ENCODE peak calls at places on chromosome 14, in eight cellular contexts. One of them, this sample, is unnamed.

GRCh38 chr14:50383618-50384225 is 13.0 kb downstream of the CDKL1 start:
- DNase-seq in pons: no peak
- DNase-seq in NCI-H1092 treated with DMSO at 0.1 percent for 48 hours: no peak
- DNase-seq in activated naive CD4-positive, alpha-beta T cell treated with anti-CD3 and anti-CD28 coated beads, Interleukin-2, amount 10 ng/mL, durations not matched to agents 7 days and 5 days: no peak
- DNase-seq in cardiac muscle cell: peak
- DNase-seq in cardiac fibroblast: peak
- DNase-seq in GM03348: no peak
- DNase-seq in GM12865: no peak
- DNase-seq in this sample: no peak

GRCh38 chr14:75273272-75274044 is 5.2 kb upstream of the FOS start:
- DNase-seq in activated naive CD4-positive, alpha-beta T cell treated with anti-CD3 and anti-CD28 coated beads, Interleukin-2, amount 10 ng/mL, durations not matched to agents 7 days and 5 days: no peak
- DNase-seq in cardiac muscle cell: peak
- DNase-seq in cardiac fibroblast: peak
- DNase-seq in NCI-H1092 treated with DMSO at 0.1 percent for 48 hours: no peak
- DNase-seq in GM12865: no peak
- DNase-seq in GM03348: peak
- DNase-seq in pons: no peak
- DNase-seq in this sample: peak

GRCh38 chr14:94129111-94129757 is at the start of gene IFI27L2:
- DNase-seq in cardiac muscle cell: peak
- DNase-seq in pons: peak
- DNase-seq in activated naive CD4-positive, alpha-beta T cell treated with anti-CD3 and anti-CD28 coated beads, Interleukin-2, amount 10 ng/mL, durations not matched to agents 7 days and 5 days: peak
- DNase-seq in GM12865: peak
- DNase-seq in NCI-H1092 treated with DMSO at 0.1 percent for 48 hours: peak
- DNase-seq in GM03348: peak
- DNase-seq in cardiac fibroblast: peak
- DNase-seq in this sample: peak

GRCh38 chr14:29043751-29044150 is 277.2 kb downstream of the FOXG1 start:
- DNase-seq in pons: no peak
- DNase-seq in cardiac fibroblast: no peak
- DNase-seq in NCI-H1092 treated with DMSO at 0.1 percent for 48 hours: no peak
- DNase-seq in GM03348: no peak
- DNase-seq in cardiac muscle cell: no peak
- DNase-seq in GM12865: no peak
- DNase-seq in activated naive CD4-positive, alpha-beta T cell treated with anti-CD3 and anti-CD28 coated beads, Interleukin-2, amount 10 ng/mL, durations not matched to agents 7 days and 5 days: no peak
- DNase-seq in this sample: no peak

GRCh38 chr14:75048101-75048500 is 3.2 kb downstream of the MLH3 start:
- DNase-seq in activated naive CD4-positive, alpha-beta T cell treated with anti-CD3 and anti-CD28 coated beads, Interleukin-2, amount 10 ng/mL, durations not matched to agents 7 days and 5 days: no peak
- DNase-seq in GM03348: no peak
- DNase-seq in NCI-H1092 treated with DMSO at 0.1 percent for 48 hours: no peak
- DNase-seq in pons: peak
- DNase-seq in GM12865: no peak
- DNase-seq in cardiac muscle cell: no peak
- DNase-seq in cardiac fibroblast: no peak
- DNase-seq in this sample: no peak

GRCh38 chr14:55807059-55807499 is 227.1 kb downstream of the KTN1 start:
- DNase-seq in NCI-H1092 treated with DMSO at 0.1 percent for 48 hours: peak
- DNase-seq in GM12865: peak
- DNase-seq in activated naive CD4-positive, alpha-beta T cell treated with anti-CD3 and anti-CD28 coated beads, Interleukin-2, amount 10 ng/mL, durations not matched to agents 7 days and 5 days: peak
- DNase-seq in cardiac muscle cell: peak
- DNase-seq in GM03348: peak
- DNase-seq in cardiac fibroblast: peak
- DNase-seq in pons: peak
- DNase-seq in this sample: no peak

GRCh38 chr14:101604935-101605767 is 43.9 kb downstream of the DIO3 start:
- DNase-seq in cardiac fibroblast: no peak
- DNase-seq in activated naive CD4-positive, alpha-beta T cell treated with anti-CD3 and anti-CD28 coated beads, Interleukin-2, amount 10 ng/mL, durations not matched to agents 7 days and 5 days: no peak
- DNase-seq in GM12865: no peak
- DNase-seq in NCI-H1092 treated with DMSO at 0.1 percent for 48 hours: no peak
- DNase-seq in pons: no peak
- DNase-seq in cardiac muscle cell: no peak
- DNase-seq in GM03348: no peak
- DNase-seq in this sample: no peak

GRCh38 chr14:103657466-103657865 is 28.5 kb downstream of the KLC1 start:
- DNase-seq in NCI-H1092 treated with DMSO at 0.1 percent for 48 hours: no peak
- DNase-seq in cardiac fibroblast: peak
- DNase-seq in pons: no peak
- DNase-seq in activated naive CD4-positive, alpha-beta T cell treated with anti-CD3 and anti-CD28 coated beads, Interleukin-2, amount 10 ng/mL, durations not matched to agents 7 days and 5 days: no peak
- DNase-seq in cardiac muscle cell: peak
- DNase-seq in GM03348: peak
- DNase-seq in GM12865: no peak
- DNase-seq in this sample: peak